ENCODE peak calls at places on chromosomes 7 and 10, in seven cellular contexts. One of them, this sample, is unnamed.

GRCh38 chr10:14904316-14904732 is 25.7 kb downstream of the SUV39H2 start:
- DNase-seq in hepatocyte: peak
- DNase-seq in SK-N-SH: peak
- DNase-seq in PC-3: peak
- DNase-seq in neural progenitor cell: peak
- DNase-seq in GM23338: peak
- DNase-seq in GM23248: peak
- DNase-seq in this sample: peak

GRCh38 chr7:108251700-108252099 is 121.5 kb upstream of the LAMB4 start:
- DNase-seq in PC-3: no peak
- DNase-seq in hepatocyte: no peak
- DNase-seq in GM23338: no peak
- DNase-seq in SK-N-SH: no peak
- DNase-seq in GM23248: peak
- DNase-seq in neural progenitor cell: no peak
- DNase-seq in this sample: no peak

GRCh38 chr10:117860823-117861222 is 185.9 kb downstream of the RAB11FIP2 start:
- DNase-seq in neural progenitor cell: peak
- DNase-seq in PC-3: peak
- DNase-seq in GM23338: peak
- DNase-seq in GM23248: peak
- DNase-seq in SK-N-SH: peak
- DNase-seq in hepatocyte: no peak
- DNase-seq in this sample: peak

GRCh38 chr7:45460379-45460778 is 113.8 kb upstream of the ADCY1 start:
- DNase-seq in GM23338: no peak
- DNase-seq in neural progenitor cell: no peak
- DNase-seq in hepatocyte: no peak
- DNase-seq in SK-N-SH: no peak
- DNase-seq in GM23248: no peak
- DNase-seq in PC-3: peak
- DNase-seq in this sample: no peak

GRCh38 chr7:84800846-84801245 is 386.0 kb downstream of the SEMA3D start:
- DNase-seq in neural progenitor cell: no peak
- DNase-seq in hepatocyte: no peak
- DNase-seq in GM23338: no peak
- DNase-seq in GM23248: no peak
- DNase-seq in SK-N-SH: no peak
- DNase-seq in PC-3: no peak
- DNase-seq in this sample: no peak

GRCh38 chr7:64618785-64619456 is 47.0 kb upstream of the ZNF107 start:
- DNase-seq in hepatocyte: no peak
- DNase-seq in neural progenitor cell: peak
- DNase-seq in GM23248: peak
- DNase-seq in GM23338: peak
- DNase-seq in PC-3: peak
- DNase-seq in SK-N-SH: peak
- DNase-seq in this sample: peak

GRCh38 chr7:142808802-142809583 is 38.2 kb downstream of the PRSS2 start:
- DNase-seq in neural progenitor cell: no peak
- DNase-seq in PC-3: peak
- DNase-seq in hepatocyte: no peak
- DNase-seq in GM23248: peak
- DNase-seq in GM23338: no peak
- DNase-seq in SK-N-SH: no peak
- DNase-seq in this sample: peak

GRCh38 chr10:97532935-97533671 is 34.4 kb downstream of the UBTD1 start:
- DNase-seq in neural progenitor cell: peak
- DNase-seq in hepatocyte: no peak
- DNase-seq in SK-N-SH: peak
- DNase-seq in PC-3: no peak
- DNase-seq in GM23338: peak
- DNase-seq in GM23248: peak
- DNase-seq in this sample: peak

GRCh38 chr7:54841772-54842707 is 83.0 kb upstream of the SEC61G start:
- DNase-seq in hepatocyte: no peak
- DNase-seq in neural progenitor cell: peak
- DNase-seq in GM23338: peak
- DNase-seq in SK-N-SH: no peak
- DNase-seq in GM23248: peak
- DNase-seq in PC-3: peak
- DNase-seq in this sample: no peak

DNA sequence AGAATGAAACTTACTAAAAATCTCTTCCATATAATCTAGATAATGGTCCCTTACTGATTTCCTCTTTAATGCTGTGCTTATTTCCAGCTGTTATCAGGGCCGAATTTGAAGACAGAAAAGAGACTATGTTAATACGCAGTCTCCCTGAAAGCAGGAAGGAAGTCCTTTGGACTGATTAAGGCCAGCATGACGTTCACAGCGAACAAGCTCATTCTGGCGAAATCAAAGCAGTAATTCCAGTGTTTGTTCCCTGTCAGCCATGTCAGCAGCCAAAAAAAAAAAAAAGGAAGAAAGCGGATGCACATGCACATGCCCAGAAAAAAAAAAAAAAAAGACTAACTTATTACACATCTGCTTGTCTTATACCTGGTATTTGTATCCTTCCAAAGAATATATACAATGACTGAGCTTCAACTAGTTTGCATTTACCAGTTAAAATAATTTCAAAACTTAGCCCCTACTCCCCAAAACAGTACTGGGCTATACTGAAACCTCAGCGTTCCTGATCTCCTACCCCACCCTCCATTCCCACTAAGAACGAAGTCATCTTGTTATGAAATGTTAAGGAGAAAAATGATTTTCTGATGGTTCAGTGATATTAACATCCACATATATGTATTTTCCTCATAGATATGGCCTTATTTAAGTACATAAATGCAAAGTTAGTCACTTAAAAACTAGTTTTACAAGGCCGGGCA is 29.0 kb upstream of the ANAPC16 start:
- DNase-seq in GM23338: no peak
- DNase-seq in PC-3: no peak
- DNase-seq in hepatocyte: no peak
- DNase-seq in SK-N-SH: peak
- DNase-seq in GM23248: peak
- DNase-seq in neural progenitor cell: no peak
- DNase-seq in this sample: no peak
- H3K4me3 ChIP-seq in GM23338: no peak
- H3K4me3 ChIP-seq in PC-3: no peak
- H3K4me3 ChIP-seq in hepatocyte: no peak
- H3K4me3 ChIP-seq in SK-N-SH: peak
- H3K4me3 ChIP-seq in GM23248: peak
- H3K4me3 ChIP-seq in neural progenitor cell: no peak
- H3K4me3 ChIP-seq in this sample: no peak

GRCh38 chr10:29344073-29344820 is 55.4 kb downstream of the LYZL1 start:
- DNase-seq in SK-N-SH: no peak
- DNase-seq in PC-3: peak
- DNase-seq in GM23338: peak
- DNase-seq in neural progenitor cell: peak
- DNase-seq in hepatocyte: no peak
- DNase-seq in GM23248: peak
- DNase-seq in this sample: no peak

GRCh38 chr10:29343607-29344038 is 54.8 kb downstream of the LYZL1 start:
- DNase-seq in hepatocyte: no peak
- DNase-seq in GM23248: no peak
- DNase-seq in SK-N-SH: no peak
- DNase-seq in neural progenitor cell: no peak
- DNase-seq in GM23338: no peak
- DNase-seq in PC-3: no peak
- DNase-seq in this sample: no peak

GRCh38 chr10:29345893-29346175 is 57.0 kb downstream of the LYZL1 start:
- DNase-seq in GM23338: no peak
- DNase-seq in SK-N-SH: no peak
- DNase-seq in neural progenitor cell: peak
- DNase-seq in GM23248: no peak
- DNase-seq in PC-3: no peak
- DNase-seq in hepatocyte: no peak
- DNase-seq in this sample: no peak

DNA sequence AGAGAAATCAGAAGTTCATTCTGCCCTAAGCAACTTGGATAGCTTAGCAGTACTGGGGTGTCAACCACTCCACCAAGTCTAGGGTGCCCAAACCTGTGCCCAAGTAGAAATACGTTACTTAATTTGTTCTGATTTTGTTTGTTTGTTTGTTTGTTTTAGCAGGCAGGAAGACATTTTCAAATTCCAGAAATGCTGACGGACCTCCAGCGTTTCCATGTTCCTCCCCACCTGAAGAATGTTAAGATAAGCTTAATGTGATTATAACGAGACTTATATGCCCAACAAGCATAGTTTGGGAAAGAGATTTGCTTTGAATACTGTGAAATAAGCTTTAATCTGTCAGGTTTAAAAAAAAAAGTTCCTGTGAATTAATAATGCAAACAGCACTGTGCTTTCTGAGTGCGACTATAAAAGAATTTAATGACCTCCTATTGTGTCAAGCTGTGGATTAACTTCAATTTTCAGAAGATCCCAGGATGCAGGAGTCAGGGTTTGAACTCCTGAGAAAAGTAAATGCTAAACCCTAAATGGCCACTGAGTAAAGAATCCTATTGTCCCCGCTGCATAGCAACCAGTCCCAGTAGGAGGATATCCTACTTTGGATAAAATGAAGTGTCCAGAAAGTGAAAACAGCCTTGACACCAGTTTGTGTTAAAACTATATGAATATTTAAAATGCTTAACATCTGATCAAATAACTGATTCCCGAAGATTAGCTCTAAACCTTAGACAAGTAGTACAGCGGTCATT is 56.4 kb downstream of the LYZL1 start:
- DNase-seq in SK-N-SH: no peak
- DNase-seq in GM23248: no peak
- DNase-seq in hepatocyte: no peak
- DNase-seq in GM23338: no peak
- DNase-seq in neural progenitor cell: peak
- DNase-seq in PC-3: no peak
- DNase-seq in this sample: no peak
- TF ChIP-seq EZH2phosphoT487 in SK-N-SH: no peak
- TF ChIP-seq EZH2phosphoT487 in GM23248: no peak
- TF ChIP-seq EZH2phosphoT487 in hepatocyte: no peak
- TF ChIP-seq EZH2phosphoT487 in GM23338: no peak
- TF ChIP-seq EZH2phosphoT487 in neural progenitor cell: no peak
- TF ChIP-seq EZH2phosphoT487 in PC-3: no peak
- TF ChIP-seq EZH2phosphoT487 in this sample: no peak

GRCh38 chr7:87411186-87411585 is 64.3 kb downstream of the ABCB4 start:
- DNase-seq in hepatocyte: no peak
- DNase-seq in GM23338: no peak
- DNase-seq in GM23248: peak
- DNase-seq in SK-N-SH: no peak
- DNase-seq in neural progenitor cell: no peak
- DNase-seq in PC-3: no peak
- DNase-seq in this sample: no peak

GRCh38 chr7:87414400-87415188 is 60.9 kb downstream of the ABCB4 start:
- DNase-seq in hepatocyte: peak
- DNase-seq in PC-3: peak
- DNase-seq in GM23338: no peak
- DNase-seq in neural progenitor cell: no peak
- DNase-seq in SK-N-SH: no peak
- DNase-seq in GM23248: peak
- DNase-seq in this sample: no peak

GRCh38 chr7:87416682-87417587 is 58.5 kb downstream of the ABCB4 start:
- DNase-seq in PC-3: peak
- DNase-seq in hepatocyte: peak
- DNase-seq in SK-N-SH: peak
- DNase-seq in GM23338: peak
- DNase-seq in neural progenitor cell: peak
- DNase-seq in GM23248: peak
- DNase-seq in this sample: peak

GRCh38 chr7:87413029-87413428 is 62.5 kb downstream of the ABCB4 start:
- DNase-seq in neural progenitor cell: no peak
- DNase-seq in PC-3: no peak
- DNase-seq in GM23338: no peak
- DNase-seq in GM23248: peak
- DNase-seq in hepatocyte: no peak
- DNase-seq in SK-N-SH: no peak
- DNase-seq in this sample: no peak

DNA sequence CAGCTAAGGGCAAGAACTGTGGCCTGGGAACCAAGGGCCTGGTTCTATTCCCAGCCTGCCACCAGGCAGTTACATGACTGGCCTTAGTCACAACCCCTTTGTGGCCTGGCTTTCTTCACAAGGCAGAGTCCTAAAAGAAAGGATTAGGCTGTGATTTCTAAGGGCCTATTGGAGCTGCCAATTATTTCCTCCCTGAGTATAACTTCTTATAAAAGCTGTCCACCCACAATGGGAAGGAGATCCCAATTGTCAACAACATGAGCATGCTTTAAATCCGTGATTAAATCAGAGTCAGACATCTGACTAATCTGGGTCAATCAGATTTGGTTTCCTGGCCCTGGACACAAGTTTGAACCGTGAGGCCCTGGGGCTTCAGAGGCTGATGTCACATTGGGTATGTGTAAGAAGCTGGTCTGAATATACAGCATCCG is 61.5 kb downstream of the ABCB4 start:
- DNase-seq in SK-N-SH: peak
- DNase-seq in neural progenitor cell: peak
- DNase-seq in GM23338: no peak
- DNase-seq in PC-3: peak
- DNase-seq in hepatocyte: peak
- DNase-seq in GM23248: peak
- DNase-seq in this sample: no peak
- H3K4me3 ChIP-seq in SK-N-SH: no peak
- H3K4me3 ChIP-seq in neural progenitor cell: no peak
- H3K4me3 ChIP-seq in GM23338: no peak
- H3K4me3 ChIP-seq in PC-3: no peak
- H3K4me3 ChIP-seq in hepatocyte: no peak
- H3K4me3 ChIP-seq in GM23248: no peak
- H3K4me3 ChIP-seq in this sample: no peak

DNA sequence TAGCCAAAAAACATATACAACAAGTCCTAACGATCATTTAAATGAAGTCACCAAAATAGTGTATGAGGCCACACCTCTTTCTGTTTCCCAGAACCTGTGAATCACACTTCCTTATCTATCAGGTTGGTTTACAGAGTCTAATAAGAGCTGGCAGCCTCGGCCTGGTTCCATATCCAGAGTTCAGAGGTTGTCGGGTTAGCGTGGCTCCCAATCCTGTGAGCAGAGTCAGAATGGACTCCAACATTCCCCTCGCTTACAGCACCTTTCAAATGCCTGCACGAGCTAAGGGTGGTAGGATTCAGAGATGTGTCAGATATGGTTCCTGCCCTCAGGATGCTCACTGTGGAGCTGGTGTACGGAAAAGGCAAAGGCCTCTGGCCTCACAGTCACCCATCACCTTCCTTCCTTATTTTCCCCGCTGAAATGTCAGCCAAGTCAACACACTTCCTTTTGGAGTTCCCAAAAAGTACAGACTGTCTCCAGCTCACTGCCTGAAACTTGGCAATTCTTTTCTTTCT is 6.0 kb downstream of the IL15RA start:
- DNase-seq in hepatocyte: peak
- DNase-seq in PC-3: peak
- DNase-seq in GM23338: no peak
- DNase-seq in SK-N-SH: no peak
- DNase-seq in GM23248: peak
- DNase-seq in neural progenitor cell: no peak
- DNase-seq in this sample: no peak
- TF ChIP-seq EZH2phosphoT487 in hepatocyte: no peak
- TF ChIP-seq EZH2phosphoT487 in PC-3: no peak
- TF ChIP-seq EZH2phosphoT487 in GM23338: no peak
- TF ChIP-seq EZH2phosphoT487 in SK-N-SH: no peak
- TF ChIP-seq EZH2phosphoT487 in GM23248: no peak
- TF ChIP-seq EZH2phosphoT487 in neural progenitor cell: no peak
- TF ChIP-seq EZH2phosphoT487 in this sample: no peak

GRCh38 chr7:22147113-22147512 is 201.4 kb upstream of the CDCA7L start:
- DNase-seq in hepatocyte: no peak
- DNase-seq in PC-3: no peak
- DNase-seq in GM23248: peak
- DNase-seq in SK-N-SH: peak
- DNase-seq in GM23338: no peak
- DNase-seq in neural progenitor cell: no peak
- DNase-seq in this sample: no peak
- H3K4me3 ChIP-seq in hepatocyte: no peak
- H3K4me3 ChIP-seq in PC-3: no peak
- H3K4me3 ChIP-seq in GM23248: peak
- H3K4me3 ChIP-seq in SK-N-SH: no peak
- H3K4me3 ChIP-seq in GM23338: no peak
- H3K4me3 ChIP-seq in neural progenitor cell: no peak
- H3K4me3 ChIP-seq in this sample: no peak